ENCODE peak calls at places on chromosomes 2 and 18, in four cellular contexts. L is choroid plexus epithelial cell, R is psoas muscle, G is B cell. X is an unnamed sample.

GRCh38 chr2:152962446-152962845 is 244.0 kb downstream of the ARL6IP6 start:
- DNase-seq in L (no peak), G (no peak), R (no peak), X (no peak)

GRCh38 chr2:240597419-240598181 is 11.1 kb downstream of the CAPN10 start:
- DNase-seq in G (no peak), L (no peak), R (peak; percentile 15), X (no peak)

GRCh38 chr18:59328683-59329082 is 10.2 kb upstream of the CPLX4 start:
- DNase-seq in L (no peak), G (no peak), R (no peak), X (no peak)

GRCh38 chr2:99613992-99614391 is 124.2 kb upstream of the REV1 start:
- DNase-seq in L (no peak), R (no peak), G (no peak), X (no peak)

GRCh38 chr2:234677758-234678538 is 181.1 kb upstream of the ARL4C start:
- DNase-seq in R (no peak), L (peak; percentile 54), G (no peak), X (no peak)

GRCh38 chr2:217943379-217944321 is 59.1 kb downstream of the TNS1 start:
- DNase-seq in R (peak; percentile 80), L (peak; percentile 71), G (no peak), X (no peak)

GRCh38 chr2:118978064-118978463 is 36.1 kb downstream of the MARCO start:
- DNase-seq in R (no peak), G (no peak), L (no peak), X (no peak)

GRCh38 chr2:55302241-55302640 is 33.2 kb upstream of the MTIF2 start:
- DNase-seq in R (no peak), G (no peak), L (no peak), X (peak; percentile 54)

GRCh38 chr18:7778181-7778580 is 211.1 kb downstream of the PTPRM start:
- DNase-seq in L (peak; percentile 63), G (no peak), R (no peak), X (no peak)

GRCh38 chr2:220509921-220510320 is 882.5 kb downstream of the SLC4A3 start:
- DNase-seq in R (no peak), L (no peak), G (no peak), X (no peak)

GRCh38 chr2:7672027-7672684 is 754.9 kb downstream of the RNF144A start:
- DNase-seq in R (peak; percentile 24), G (peak; percentile 42), L (peak; percentile 45), X (peak; percentile 23)

GRCh38 chr2:175203621-175204496 is 22.3 kb upstream of the ATP5MC3 start:
- DNase-seq in R (peak; percentile 17), G (peak; percentile 43), L (peak; percentile 78), X (no peak)

GRCh38 chr18:54880706-54881105 is 52.4 kb downstream of the RAB27B start:
- DNase-seq in L (peak; percentile 61), G (no peak), R (no peak), X (no peak)

GRCh38 chr2:102050854-102051391 is 59.2 kb downstream of the IL1R2 start:
- DNase-seq in G (no peak), R (peak; percentile 82), L (peak; percentile 92), X (no peak)

GRCh38 chr2:156445311-156446218 is 9.4 kb downstream of the GPD2 start:
- DNase-seq in G (no peak), L (peak; percentile 83), R (no peak), X (no peak)

GRCh38 chr2:8802741-8803140 is 34.7 kb downstream of the KIDINS220 start:
- DNase-seq in R (no peak), L (no peak), G (no peak), X (no peak)

GRCh38 chr2:222671259-222672067 is at the start of gene MOGAT1:
- DNase-seq in R (peak; percentile 43), L (no peak), G (peak; percentile 14), X (peak; percentile 43)

GRCh38 chr2:219689676-219690628 is 62.5 kb downstream of the SLC4A3 start:
- DNase-seq in L (peak; percentile 82), R (no peak), G (peak; percentile 58), X (peak; percentile 73)

GRCh38 chr2:31696068-31696467 is 115.3 kb upstream of the SRD5A2 start:
- DNase-seq in L (no peak), G (no peak), R (no peak), X (no peak)

GRCh38 chr2:31693882-31694281 is 113.1 kb upstream of the SRD5A2 start:
- DNase-seq in G (no peak), L (peak; percentile 17), R (no peak), X (no peak)

DNA sequence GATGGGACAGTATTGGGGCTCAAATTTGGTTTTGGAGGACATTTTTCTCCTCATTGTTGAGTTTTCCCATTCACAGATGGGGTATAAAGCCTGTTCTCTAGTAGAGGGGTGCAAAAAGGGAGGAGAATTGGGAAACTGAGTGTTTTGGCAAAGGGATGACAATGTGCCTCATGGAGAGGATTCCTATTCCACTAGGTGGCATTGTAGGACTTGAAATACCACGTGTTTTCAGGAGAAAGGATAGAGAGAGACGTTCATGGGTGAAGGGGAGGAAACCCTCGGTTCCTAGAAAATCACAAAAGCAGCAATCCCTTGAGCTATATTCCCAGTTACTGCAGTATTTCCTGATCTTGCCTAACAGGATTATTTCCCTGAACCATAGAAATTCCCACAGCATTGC is 113.7 kb upstream of the SRD5A2 start:
- DNase-seq in G (no peak), R (no peak), L (peak; percentile 13), X (no peak)
- TF ChIP-seq CTCF in G (no peak), R (no peak), L (peak; percentile 30), X (no peak)

GRCh38 chr18:74652392-74652988 is 54.8 kb downstream of the ZNF407 start:
- DNase-seq in L (peak; percentile 81), R (no peak), G (peak; percentile 40), X (peak; percentile 43)

DNA sequence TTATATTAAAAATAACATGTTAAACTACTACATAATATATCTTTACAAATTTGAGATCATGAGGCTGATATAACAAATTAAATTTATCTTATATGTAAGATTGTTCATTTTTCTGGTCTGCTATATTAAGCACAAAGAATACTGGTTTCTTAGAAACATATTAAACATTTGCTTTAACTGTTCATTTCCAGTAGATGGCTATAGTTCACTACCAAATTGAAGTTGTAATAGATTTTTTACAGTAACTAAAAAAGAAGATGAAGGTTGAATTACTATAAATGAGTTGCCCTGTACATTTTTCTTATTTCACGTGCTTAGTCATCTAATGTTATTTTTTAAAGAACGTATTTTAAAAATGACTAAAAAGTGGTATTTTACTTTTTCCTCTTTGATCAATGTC is 57.0 kb downstream of the ZNF407 start:
- DNase-seq in R (no peak), G (no peak), L (peak; percentile 61), X (no peak)
- TF ChIP-seq CTCF in R (no peak), G (no peak), L (peak; percentile 38), X (no peak)

GRCh38 chr18:46174317-46175039 is 70.3 kb downstream of the HAUS1 start:
- DNase-seq in R (peak; percentile 51), L (peak; percentile 61), G (peak; percentile 49), X (peak; percentile 71)
- TF ChIP-seq CTCF in R (no peak), L (peak; percentile 31), G (no peak), X (peak; percentile 11)

DNA sequence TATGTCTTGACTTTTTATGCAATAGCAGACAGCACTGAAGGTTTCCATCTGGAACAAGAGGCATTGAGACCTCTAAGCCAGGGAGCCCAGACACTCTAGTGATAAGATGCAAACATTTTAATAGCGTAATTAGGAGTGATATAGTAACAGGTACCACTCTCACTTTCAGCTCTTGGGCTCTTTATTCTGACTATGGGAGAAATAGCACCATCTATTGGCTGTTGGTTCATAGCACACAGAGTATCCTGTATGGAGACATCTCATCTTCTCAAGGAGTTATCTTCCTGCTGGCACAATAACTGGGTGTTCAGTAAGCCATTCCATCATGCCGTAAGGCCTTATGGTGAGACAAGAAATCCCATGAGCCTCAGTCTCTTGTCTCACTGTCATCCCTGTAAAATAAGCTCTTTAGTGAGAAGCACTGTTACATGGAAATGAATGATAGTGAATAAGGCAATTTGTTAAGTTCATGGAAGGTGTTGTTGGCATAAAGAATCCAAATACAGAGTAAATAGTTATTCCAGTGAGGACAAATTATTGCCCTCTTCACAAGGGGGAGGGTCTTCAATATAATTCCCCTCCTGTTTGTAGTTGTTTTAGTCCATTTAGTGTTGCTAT is 48.3 kb downstream of the THUMPD2 start:
- DNase-seq in G (peak; percentile 33), R (no peak), L (peak; percentile 65), X (peak; percentile 42)
- TF ChIP-seq CTCF in G (peak; percentile 75), R (peak; percentile 38), L (peak; percentile 73), X (peak; percentile 64)

DNA sequence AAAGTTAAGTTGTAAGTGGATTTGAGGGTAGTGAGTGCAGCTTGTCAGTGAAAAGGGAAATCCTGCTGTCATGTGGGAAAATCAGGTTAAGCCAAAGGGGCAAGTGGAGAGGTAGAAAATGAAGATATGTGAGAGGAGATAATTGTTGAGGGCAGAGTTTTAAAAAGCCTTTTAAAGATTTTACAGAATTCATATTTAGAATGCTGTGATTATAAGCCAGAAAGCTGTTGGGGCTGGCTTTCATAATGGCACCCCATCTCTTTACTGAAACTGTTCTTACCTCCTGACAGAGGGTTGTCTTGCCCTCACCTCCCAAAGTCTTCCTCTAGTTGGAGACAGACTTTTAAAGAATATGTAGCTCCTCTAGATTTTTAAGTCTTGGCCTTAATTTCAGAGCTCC is 86.9 kb downstream of the MYO3B start:
- DNase-seq in G (no peak), L (no peak), R (no peak), X (no peak)
- TF ChIP-seq CTCF in G (no peak), L (no peak), R (no peak), X (no peak)

X was measured in GM13976.